ENCODE peak calls at places on chromosome 2, in five cellular contexts. One of them, this sample, is unnamed.

GRCh38 chr2:26640781-26641564 is at the start of gene CIB4:
- DNase-seq in A172: no peak
- DNase-seq in endothelial cell of umbilical vein: no peak
- DNase-seq in CD8-positive, alpha-beta memory T cell: no peak
- DNase-seq in MCF 10A: peak; percentile 47
- DNase-seq in this sample: peak; percentile 32

GRCh38 chr2:226683196-226683595 is 116.4 kb downstream of the IRS1 start:
- DNase-seq in A172: no peak
- DNase-seq in endothelial cell of umbilical vein: no peak
- DNase-seq in CD8-positive, alpha-beta memory T cell: no peak
- DNase-seq in MCF 10A: peak; percentile 56
- DNase-seq in this sample: no peak

GRCh38 chr2:100470898-100471514 is 724 bp downstream of the NMS start:
- DNase-seq in A172: no peak
- DNase-seq in endothelial cell of umbilical vein: no peak
- DNase-seq in CD8-positive, alpha-beta memory T cell: no peak
- DNase-seq in MCF 10A: peak; percentile 22
- DNase-seq in this sample: peak; percentile 80

GRCh38 chr2:238913931-238914647 is 66.2 kb downstream of the TWIST2 start:
- DNase-seq in A172: no peak
- DNase-seq in endothelial cell of umbilical vein: no peak
- DNase-seq in CD8-positive, alpha-beta memory T cell: no peak
- DNase-seq in MCF 10A: no peak
- DNase-seq in this sample: no peak

GRCh38 chr2:127629637-127630036 is 16.3 kb upstream of the GPR17 start:
- DNase-seq in A172: no peak
- DNase-seq in endothelial cell of umbilical vein: no peak
- DNase-seq in CD8-positive, alpha-beta memory T cell: no peak
- DNase-seq in MCF 10A: no peak
- DNase-seq in this sample: no peak

GRCh38 chr2:190853659-190854386 is 26.8 kb upstream of the GLS start:
- DNase-seq in A172: no peak
- DNase-seq in endothelial cell of umbilical vein: peak; percentile 54
- DNase-seq in CD8-positive, alpha-beta memory T cell: no peak
- DNase-seq in MCF 10A: no peak
- DNase-seq in this sample: no peak

GRCh38 chr2:197846120-197846519 is 41.7 kb downstream of the PLCL1 start:
- DNase-seq in A172: no peak
- DNase-seq in endothelial cell of umbilical vein: no peak
- DNase-seq in CD8-positive, alpha-beta memory T cell: no peak
- DNase-seq in MCF 10A: no peak
- DNase-seq in this sample: no peak

GRCh38 chr2:176614049-176614448 is 344.8 kb downstream of the MTX2 start:
- DNase-seq in A172: no peak
- DNase-seq in endothelial cell of umbilical vein: peak; percentile 75
- DNase-seq in CD8-positive, alpha-beta memory T cell: no peak
- DNase-seq in MCF 10A: no peak
- DNase-seq in this sample: no peak

GRCh38 chr2:159557437-159558034 is 58.8 kb downstream of the BAZ2B start:
- DNase-seq in A172: no peak
- DNase-seq in endothelial cell of umbilical vein: peak; percentile 40
- DNase-seq in CD8-positive, alpha-beta memory T cell: no peak
- DNase-seq in MCF 10A: peak; percentile 45
- DNase-seq in this sample: no peak

GRCh38 chr2:6780765-6781274 is 84.9 kb downstream of the CMPK2 start:
- DNase-seq in A172: peak; percentile 53
- DNase-seq in endothelial cell of umbilical vein: peak; percentile 50
- DNase-seq in CD8-positive, alpha-beta memory T cell: no peak
- DNase-seq in MCF 10A: peak; percentile 55
- DNase-seq in this sample: no peak

GRCh38 chr2:207513577-207514257 is 16.0 kb upstream of the CREB1 start:
- DNase-seq in A172: peak; percentile 94
- DNase-seq in endothelial cell of umbilical vein: peak; percentile 23
- DNase-seq in CD8-positive, alpha-beta memory T cell: no peak
- DNase-seq in MCF 10A: peak; percentile 82
- DNase-seq in this sample: no peak

GRCh38 chr2:217837530-217837929 is 165.3 kb downstream of the TNS1 start:
- DNase-seq in A172: no peak
- DNase-seq in endothelial cell of umbilical vein: no peak
- DNase-seq in CD8-positive, alpha-beta memory T cell: no peak
- DNase-seq in MCF 10A: no peak
- DNase-seq in this sample: no peak

GRCh38 chr2:82023710-82024109 is 1719.2 kb upstream of the LRRTM1 start:
- DNase-seq in A172: no peak
- DNase-seq in endothelial cell of umbilical vein: no peak
- DNase-seq in CD8-positive, alpha-beta memory T cell: no peak
- DNase-seq in MCF 10A: no peak
- DNase-seq in this sample: no peak

GRCh38 chr2:189580662-189581353 is at the start of gene SLC40A1:
- DNase-seq in A172: peak; percentile 10
- DNase-seq in endothelial cell of umbilical vein: peak; percentile 86
- DNase-seq in CD8-positive, alpha-beta memory T cell: peak; percentile 68
- DNase-seq in MCF 10A: no peak
- DNase-seq in this sample: peak; percentile 78

GRCh38 chr2:47334356-47335136 is 68.4 kb upstream of the MSH2 start:
- DNase-seq in A172: no peak
- DNase-seq in endothelial cell of umbilical vein: peak; percentile 52
- DNase-seq in CD8-positive, alpha-beta memory T cell: no peak
- DNase-seq in MCF 10A: no peak
- DNase-seq in this sample: no peak

GRCh38 chr2:160253440-160254296 is 53.6 kb upstream of the ITGB6 start:
- DNase-seq in A172: peak; percentile 42
- DNase-seq in endothelial cell of umbilical vein: no peak
- DNase-seq in CD8-positive, alpha-beta memory T cell: no peak
- DNase-seq in MCF 10A: no peak
- DNase-seq in this sample: no peak

GRCh38 chr2:143856973-143857372 is 662.9 kb downstream of the ZEB2 start:
- DNase-seq in A172: no peak
- DNase-seq in endothelial cell of umbilical vein: no peak
- DNase-seq in CD8-positive, alpha-beta memory T cell: no peak
- DNase-seq in MCF 10A: no peak
- DNase-seq in this sample: no peak

GRCh38 chr2:152369176-152369860 is 34.3 kb downstream of the FMNL2 start:
- DNase-seq in A172: no peak
- DNase-seq in endothelial cell of umbilical vein: no peak
- DNase-seq in CD8-positive, alpha-beta memory T cell: no peak
- DNase-seq in MCF 10A: peak; percentile 73
- DNase-seq in this sample: no peak

GRCh38 chr2:63064661-63065060 is 14.0 kb downstream of the OTX1 start:
- DNase-seq in A172: no peak
- DNase-seq in endothelial cell of umbilical vein: no peak
- DNase-seq in CD8-positive, alpha-beta memory T cell: no peak
- DNase-seq in MCF 10A: no peak
- DNase-seq in this sample: no peak

GRCh38 chr2:88350641-88351601 is 101.6 kb downstream of the FOXI3 start:
- DNase-seq in A172: no peak
- DNase-seq in endothelial cell of umbilical vein: peak; percentile 19
- DNase-seq in CD8-positive, alpha-beta memory T cell: peak; percentile 21
- DNase-seq in MCF 10A: peak; percentile 70
- DNase-seq in this sample: peak; percentile 89

GRCh38 chr2:145638675-145639074 is 1118.8 kb upstream of the ZEB2 start:
- DNase-seq in A172: no peak
- DNase-seq in endothelial cell of umbilical vein: peak; percentile 60
- DNase-seq in CD8-positive, alpha-beta memory T cell: no peak
- DNase-seq in MCF 10A: no peak
- DNase-seq in this sample: no peak

GRCh38 chr2:97845818-97846217 is 132.4 kb downstream of the ZAP70 start:
- DNase-seq in A172: no peak
- DNase-seq in endothelial cell of umbilical vein: no peak
- DNase-seq in CD8-positive, alpha-beta memory T cell: no peak
- DNase-seq in MCF 10A: no peak
- DNase-seq in this sample: no peak

GRCh38 chr2:239300242-239300641 is 100.6 kb downstream of the HDAC4 start:
- DNase-seq in A172: no peak
- DNase-seq in endothelial cell of umbilical vein: no peak
- DNase-seq in CD8-positive, alpha-beta memory T cell: no peak
- DNase-seq in MCF 10A: no peak
- DNase-seq in this sample: no peak

GRCh38 chr2:153163055-153163454 is 315.5 kb downstream of the RPRM start:
- DNase-seq in A172: peak; percentile 56
- DNase-seq in endothelial cell of umbilical vein: no peak
- DNase-seq in CD8-positive, alpha-beta memory T cell: peak; percentile 25
- DNase-seq in MCF 10A: peak; percentile 67
- DNase-seq in this sample: no peak

GRCh38 chr2:68124321-68124720 is 33.4 kb upstream of the PNO1 start:
- DNase-seq in A172: no peak
- DNase-seq in endothelial cell of umbilical vein: no peak
- DNase-seq in CD8-positive, alpha-beta memory T cell: no peak
- DNase-seq in MCF 10A: no peak
- DNase-seq in this sample: no peak

GRCh38 chr2:42113427-42113826 is 55.7 kb upstream of the EML4 start:
- DNase-seq in A172: no peak
- DNase-seq in endothelial cell of umbilical vein: no peak
- DNase-seq in CD8-positive, alpha-beta memory T cell: no peak
- DNase-seq in MCF 10A: no peak
- DNase-seq in this sample: no peak

GRCh38 chr2:39119732-39120520 is 925 bp downstream of the SOS1 start:
- DNase-seq in A172: peak; percentile 37
- DNase-seq in endothelial cell of umbilical vein: peak; percentile 57
- DNase-seq in CD8-positive, alpha-beta memory T cell: peak; percentile 64
- DNase-seq in MCF 10A: peak; percentile 57
- DNase-seq in this sample: peak; percentile 81

GRCh38 chr2:195498176-195498575 is 158.8 kb upstream of the SLC39A10 start:
- DNase-seq in A172: peak; percentile 12
- DNase-seq in endothelial cell of umbilical vein: peak; percentile 38
- DNase-seq in CD8-positive, alpha-beta memory T cell: peak; percentile 53
- DNase-seq in MCF 10A: peak; percentile 53
- DNase-seq in this sample: no peak

GRCh38 chr2:126839711-126840110 is 59.0 kb upstream of the TEX51 start:
- DNase-seq in A172: no peak
- DNase-seq in endothelial cell of umbilical vein: no peak
- DNase-seq in CD8-positive, alpha-beta memory T cell: no peak
- DNase-seq in MCF 10A: peak; percentile 4
- DNase-seq in this sample: no peak

GRCh38 chr2:97868986-97869721 is 126.6 kb downstream of the TMEM131 start:
- DNase-seq in A172: peak; percentile 96
- DNase-seq in endothelial cell of umbilical vein: peak; percentile 95
- DNase-seq in CD8-positive, alpha-beta memory T cell: no peak
- DNase-seq in MCF 10A: peak; percentile 94
- DNase-seq in this sample: no peak

GRCh38 chr2:94725543-94725942 is 145.7 kb upstream of the TEKT4 start:
- DNase-seq in A172: no peak
- DNase-seq in endothelial cell of umbilical vein: no peak
- DNase-seq in CD8-positive, alpha-beta memory T cell: no peak
- DNase-seq in MCF 10A: no peak
- DNase-seq in this sample: no peak

GRCh38 chr2:238483656-238484055 is 56.9 kb downstream of the ASB1 start:
- DNase-seq in A172: no peak
- DNase-seq in endothelial cell of umbilical vein: no peak
- DNase-seq in CD8-positive, alpha-beta memory T cell: no peak
- DNase-seq in MCF 10A: no peak
- DNase-seq in this sample: no peak

GRCh38 chr2:8701980-8702379 is 20.1 kb downstream of the ID2 start:
- DNase-seq in A172: no peak
- DNase-seq in endothelial cell of umbilical vein: no peak
- DNase-seq in CD8-positive, alpha-beta memory T cell: no peak
- DNase-seq in MCF 10A: no peak
- DNase-seq in this sample: no peak

GRCh38 chr2:45691152-45691551 is 39.7 kb downstream of the PRKCE start:
- DNase-seq in A172: peak; percentile 69
- DNase-seq in endothelial cell of umbilical vein: no peak
- DNase-seq in CD8-positive, alpha-beta memory T cell: no peak
- DNase-seq in MCF 10A: no peak
- DNase-seq in this sample: no peak

GRCh38 chr2:178844690-178845089 is 37.5 kb upstream of the TTN start:
- DNase-seq in A172: no peak
- DNase-seq in endothelial cell of umbilical vein: no peak
- DNase-seq in CD8-positive, alpha-beta memory T cell: no peak
- DNase-seq in MCF 10A: no peak
- DNase-seq in this sample: no peak

GRCh38 chr2:156437272-156437671 is 1.1 kb downstream of the GPD2 start:
- DNase-seq in A172: no peak
- DNase-seq in endothelial cell of umbilical vein: no peak
- DNase-seq in CD8-positive, alpha-beta memory T cell: no peak
- DNase-seq in MCF 10A: peak; percentile 55
- DNase-seq in this sample: no peak

GRCh38 chr2:17748745-17749144 is 4.9 kb downstream of the SMC6 start:
- DNase-seq in A172: no peak
- DNase-seq in endothelial cell of umbilical vein: no peak
- DNase-seq in CD8-positive, alpha-beta memory T cell: no peak
- DNase-seq in MCF 10A: no peak
- DNase-seq in this sample: no peak

GRCh38 chr2:100868083-100868482 is 48.1 kb downstream of the NPAS2 start:
- DNase-seq in A172: no peak
- DNase-seq in endothelial cell of umbilical vein: no peak
- DNase-seq in CD8-positive, alpha-beta memory T cell: no peak
- DNase-seq in MCF 10A: no peak
- DNase-seq in this sample: no peak

GRCh38 chr2:119283873-119284331 is 60.3 kb downstream of the STEAP3 start:
- DNase-seq in A172: peak; percentile 94
- DNase-seq in endothelial cell of umbilical vein: no peak
- DNase-seq in CD8-positive, alpha-beta memory T cell: no peak
- DNase-seq in MCF 10A: peak; percentile 96
- DNase-seq in this sample: no peak

This sample was measured in ecto neural progenitor cell.